ENCODE peak calls at places on chromosomes 12 and 14, in ten cellular contexts. One of them, this sample, is unnamed.

GRCh38 chr12:60539592-60539991 is 943.8 kb downstream of the SLC16A7 start:
- DNase-seq in foreskin fibroblast: no peak
- DNase-seq in testis: peak; percentile 16
- DNase-seq in Panc1: no peak
- DNase-seq in AG09309: no peak
- DNase-seq in neuronal stem cell: no peak
- DNase-seq in GM23248: peak; percentile 5
- DNase-seq in astrocyte of the spinal cord: no peak
- DNase-seq in coronary artery: no peak
- DNase-seq in esophagus squamous epithelium: no peak
- DNase-seq in this sample: no peak

GRCh38 chr12:64088431-64089349 is 133.4 kb downstream of the KICS2 start:
- DNase-seq in coronary artery: no peak
- DNase-seq in esophagus squamous epithelium: peak; percentile 2
- DNase-seq in foreskin fibroblast: peak; percentile 97
- DNase-seq in neuronal stem cell: peak; percentile 23
- DNase-seq in Panc1: peak; percentile 92
- DNase-seq in GM23248: peak; percentile 96
- DNase-seq in AG09309: peak; percentile 82
- DNase-seq in astrocyte of the spinal cord: peak; percentile 93
- DNase-seq in testis: peak; percentile 89
- DNase-seq in this sample: peak; percentile 82

GRCh38 chr14:99952453-99952852 is 112.8 kb upstream of the EVL start:
- DNase-seq in neuronal stem cell: no peak
- DNase-seq in GM23248: no peak
- DNase-seq in coronary artery: no peak
- DNase-seq in foreskin fibroblast: no peak
- DNase-seq in AG09309: no peak
- DNase-seq in astrocyte of the spinal cord: no peak
- DNase-seq in Panc1: no peak
- DNase-seq in testis: no peak
- DNase-seq in esophagus squamous epithelium: no peak
- DNase-seq in this sample: no peak

GRCh38 chr14:54478621-54479215 is 10.1 kb downstream of the GMFB start:
- DNase-seq in esophagus squamous epithelium: no peak
- DNase-seq in coronary artery: no peak
- DNase-seq in astrocyte of the spinal cord: no peak
- DNase-seq in foreskin fibroblast: no peak
- DNase-seq in neuronal stem cell: no peak
- DNase-seq in GM23248: peak; percentile 8
- DNase-seq in Panc1: no peak
- DNase-seq in testis: no peak
- DNase-seq in AG09309: no peak
- DNase-seq in this sample: no peak

GRCh38 chr12:88334271-88334670 is 192.2 kb downstream of the TMTC3 start:
- DNase-seq in coronary artery: no peak
- DNase-seq in AG09309: no peak
- DNase-seq in GM23248: peak; percentile 84
- DNase-seq in foreskin fibroblast: no peak
- DNase-seq in neuronal stem cell: peak; percentile 18
- DNase-seq in testis: no peak
- DNase-seq in esophagus squamous epithelium: no peak
- DNase-seq in astrocyte of the spinal cord: peak; percentile 72
- DNase-seq in Panc1: no peak
- DNase-seq in this sample: peak; percentile 90

GRCh38 chr12:11545438-11546330 is 103.8 kb upstream of the ETV6 start:
- DNase-seq in esophagus squamous epithelium: no peak
- DNase-seq in Panc1: no peak
- DNase-seq in astrocyte of the spinal cord: no peak
- DNase-seq in neuronal stem cell: no peak
- DNase-seq in foreskin fibroblast: no peak
- DNase-seq in AG09309: no peak
- DNase-seq in coronary artery: no peak
- DNase-seq in testis: no peak
- DNase-seq in GM23248: no peak
- DNase-seq in this sample: no peak

GRCh38 chr12:27193106-27193505 is 51.0 kb upstream of the STK38L start:
- DNase-seq in foreskin fibroblast: peak; percentile 56
- DNase-seq in AG09309: no peak
- DNase-seq in esophagus squamous epithelium: no peak
- DNase-seq in neuronal stem cell: no peak
- DNase-seq in GM23248: peak; percentile 71
- DNase-seq in coronary artery: no peak
- DNase-seq in Panc1: no peak
- DNase-seq in astrocyte of the spinal cord: peak; percentile 90
- DNase-seq in testis: no peak
- DNase-seq in this sample: no peak

GRCh38 chr14:99612065-99612736 is 8.2 kb upstream of the CCDC85C start:
- DNase-seq in Panc1: no peak
- DNase-seq in esophagus squamous epithelium: no peak
- DNase-seq in GM23248: no peak
- DNase-seq in testis: no peak
- DNase-seq in neuronal stem cell: no peak
- DNase-seq in astrocyte of the spinal cord: no peak
- DNase-seq in AG09309: no peak
- DNase-seq in foreskin fibroblast: no peak
- DNase-seq in coronary artery: no peak
- DNase-seq in this sample: no peak

GRCh38 chr14:91230363-91231035 is 14.0 kb downstream of the GPR68 start:
- DNase-seq in foreskin fibroblast: peak; percentile 23
- DNase-seq in Panc1: no peak
- DNase-seq in esophagus squamous epithelium: no peak
- DNase-seq in GM23248: peak; percentile 72
- DNase-seq in astrocyte of the spinal cord: peak; percentile 53
- DNase-seq in coronary artery: no peak
- DNase-seq in testis: no peak
- DNase-seq in neuronal stem cell: no peak
- DNase-seq in AG09309: no peak
- DNase-seq in this sample: no peak
- H3K4me3 ChIP-seq in foreskin fibroblast: no peak overlapping the region
- H3K4me3 ChIP-seq in Panc1: no peak overlapping the region
- H3K4me3 ChIP-seq in esophagus squamous epithelium: peak overlapping the region; percentile 7
- H3K4me3 ChIP-seq in GM23248: peak overlapping the region; percentile 52
- H3K4me3 ChIP-seq in astrocyte of the spinal cord: no peak overlapping the region
- H3K4me3 ChIP-seq in coronary artery: no peak overlapping the region
- H3K4me3 ChIP-seq in testis: no peak overlapping the region
- H3K4me3 ChIP-seq in neuronal stem cell: no peak overlapping the region
- H3K4me3 ChIP-seq in AG09309: no peak overlapping the region
- H3K4me3 ChIP-seq in this sample: no peak overlapping the region

GRCh38 chr12:16604853-16605252 is 1.1 kb downstream of the LMO3 start:
- DNase-seq in neuronal stem cell: no peak
- DNase-seq in GM23248: no peak
- DNase-seq in Panc1: no peak
- DNase-seq in foreskin fibroblast: no peak
- DNase-seq in coronary artery: no peak
- DNase-seq in esophagus squamous epithelium: no peak
- DNase-seq in testis: no peak
- DNase-seq in AG09309: no peak
- DNase-seq in astrocyte of the spinal cord: no peak
- DNase-seq in this sample: no peak

GRCh38 chr12:16605666-16606116 is 271 bp downstream of the LMO3 start:
- DNase-seq in GM23248: peak; percentile 50
- DNase-seq in foreskin fibroblast: peak; percentile 8
- DNase-seq in testis: no peak
- DNase-seq in coronary artery: no peak
- DNase-seq in Panc1: no peak
- DNase-seq in neuronal stem cell: no peak
- DNase-seq in AG09309: no peak
- DNase-seq in astrocyte of the spinal cord: no peak
- DNase-seq in esophagus squamous epithelium: no peak
- DNase-seq in this sample: no peak

GRCh38 chr12:16606936-16607335 is 974 bp upstream of the LMO3 start:
- DNase-seq in testis: no peak
- DNase-seq in AG09309: no peak
- DNase-seq in foreskin fibroblast: no peak
- DNase-seq in coronary artery: no peak
- DNase-seq in Panc1: no peak
- DNase-seq in esophagus squamous epithelium: no peak
- DNase-seq in neuronal stem cell: no peak
- DNase-seq in astrocyte of the spinal cord: no peak
- DNase-seq in GM23248: no peak
- DNase-seq in this sample: no peak

GRCh38 chr12:16606117-16606200 is at the start of gene LMO3:
- DNase-seq in esophagus squamous epithelium: no peak
- DNase-seq in astrocyte of the spinal cord: no peak
- DNase-seq in foreskin fibroblast: no peak
- DNase-seq in testis: no peak
- DNase-seq in coronary artery: no peak
- DNase-seq in AG09309: no peak
- DNase-seq in GM23248: no peak
- DNase-seq in neuronal stem cell: no peak
- DNase-seq in Panc1: no peak
- DNase-seq in this sample: no peak

DNA sequence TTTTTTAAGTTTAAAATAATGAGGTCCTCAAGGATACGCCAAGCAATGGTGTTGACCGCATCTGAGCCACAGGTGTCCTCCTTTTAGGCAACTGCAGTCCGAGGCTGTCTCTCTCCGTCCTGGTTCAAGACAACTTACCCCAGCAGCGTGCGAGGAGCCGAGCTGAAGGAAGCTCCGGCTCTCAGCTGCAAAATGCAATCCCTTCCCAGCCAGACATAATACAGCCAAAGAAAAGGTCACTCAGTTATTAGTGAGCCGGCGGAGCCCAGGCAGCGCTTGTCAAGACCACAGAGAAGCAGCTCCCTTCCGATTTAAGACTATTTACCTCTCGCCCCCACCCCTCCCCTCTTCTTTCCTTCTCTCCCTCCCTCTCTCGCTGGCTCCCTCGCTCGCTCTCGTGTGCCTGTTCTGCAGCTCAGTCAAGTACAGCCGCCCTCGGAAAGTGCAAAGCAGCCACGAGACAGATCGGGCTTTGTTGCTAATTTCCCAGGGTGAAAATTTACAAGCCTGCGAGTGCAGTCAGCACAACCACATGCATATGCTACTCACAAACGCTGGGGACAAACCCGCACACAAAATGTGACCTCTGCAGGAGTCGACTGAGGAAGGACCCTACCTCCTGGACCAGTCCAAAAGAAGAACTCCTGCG is 363 bp upstream of the LMO3 start:
- DNase-seq in GM23248: peak; percentile 68
- DNase-seq in AG09309: no peak
- DNase-seq in Panc1: no peak
- DNase-seq in foreskin fibroblast: peak; percentile 26
- DNase-seq in neuronal stem cell: no peak
- DNase-seq in esophagus squamous epithelium: no peak
- DNase-seq in coronary artery: no peak
- DNase-seq in astrocyte of the spinal cord: peak; percentile 34
- DNase-seq in testis: peak; percentile 37
- DNase-seq in this sample: no peak
- H3K4me3 ChIP-seq in GM23248: peak overlapping the region; percentile 83
- H3K4me3 ChIP-seq in AG09309: no peak overlapping the region
- H3K4me3 ChIP-seq in Panc1: peak overlapping the region; percentile 36
- H3K4me3 ChIP-seq in foreskin fibroblast: peak overlapping the region; percentile 46
- H3K4me3 ChIP-seq in neuronal stem cell: peak overlapping the region; percentile 51
- H3K4me3 ChIP-seq in esophagus squamous epithelium: peak overlapping the region; percentile 64
- H3K4me3 ChIP-seq in coronary artery: peak overlapping the region; percentile 70
- H3K4me3 ChIP-seq in astrocyte of the spinal cord: peak overlapping the region; percentile 42
- H3K4me3 ChIP-seq in testis: peak overlapping the region; percentile 50
- H3K4me3 ChIP-seq in this sample: peak overlapping the region; percentile 48

GRCh38 chr12:108770963-108771362 is 39.6 kb upstream of the CORO1C start:
- DNase-seq in testis: no peak
- DNase-seq in neuronal stem cell: no peak
- DNase-seq in Panc1: no peak
- DNase-seq in coronary artery: no peak
- DNase-seq in astrocyte of the spinal cord: no peak
- DNase-seq in GM23248: no peak
- DNase-seq in foreskin fibroblast: no peak
- DNase-seq in esophagus squamous epithelium: no peak
- DNase-seq in AG09309: no peak
- DNase-seq in this sample: no peak

GRCh38 chr12:108770269-108770829 is 39.0 kb upstream of the CORO1C start:
- DNase-seq in GM23248: no peak
- DNase-seq in testis: no peak
- DNase-seq in foreskin fibroblast: no peak
- DNase-seq in astrocyte of the spinal cord: no peak
- DNase-seq in Panc1: no peak
- DNase-seq in AG09309: no peak
- DNase-seq in esophagus squamous epithelium: no peak
- DNase-seq in neuronal stem cell: no peak
- DNase-seq in coronary artery: no peak
- DNase-seq in this sample: no peak

GRCh38 chr12:108766294-108766693 is 35.0 kb upstream of the CORO1C start:
- DNase-seq in foreskin fibroblast: no peak
- DNase-seq in GM23248: no peak
- DNase-seq in coronary artery: no peak
- DNase-seq in neuronal stem cell: no peak
- DNase-seq in testis: no peak
- DNase-seq in esophagus squamous epithelium: no peak
- DNase-seq in Panc1: no peak
- DNase-seq in astrocyte of the spinal cord: no peak
- DNase-seq in AG09309: no peak
- DNase-seq in this sample: no peak

GRCh38 chr12:108772247-108772646 is 40.9 kb upstream of the CORO1C start:
- DNase-seq in Panc1: no peak
- DNase-seq in neuronal stem cell: no peak
- DNase-seq in esophagus squamous epithelium: no peak
- DNase-seq in foreskin fibroblast: no peak
- DNase-seq in AG09309: no peak
- DNase-seq in testis: no peak
- DNase-seq in GM23248: peak; percentile 22
- DNase-seq in coronary artery: no peak
- DNase-seq in astrocyte of the spinal cord: no peak
- DNase-seq in this sample: no peak

DNA sequence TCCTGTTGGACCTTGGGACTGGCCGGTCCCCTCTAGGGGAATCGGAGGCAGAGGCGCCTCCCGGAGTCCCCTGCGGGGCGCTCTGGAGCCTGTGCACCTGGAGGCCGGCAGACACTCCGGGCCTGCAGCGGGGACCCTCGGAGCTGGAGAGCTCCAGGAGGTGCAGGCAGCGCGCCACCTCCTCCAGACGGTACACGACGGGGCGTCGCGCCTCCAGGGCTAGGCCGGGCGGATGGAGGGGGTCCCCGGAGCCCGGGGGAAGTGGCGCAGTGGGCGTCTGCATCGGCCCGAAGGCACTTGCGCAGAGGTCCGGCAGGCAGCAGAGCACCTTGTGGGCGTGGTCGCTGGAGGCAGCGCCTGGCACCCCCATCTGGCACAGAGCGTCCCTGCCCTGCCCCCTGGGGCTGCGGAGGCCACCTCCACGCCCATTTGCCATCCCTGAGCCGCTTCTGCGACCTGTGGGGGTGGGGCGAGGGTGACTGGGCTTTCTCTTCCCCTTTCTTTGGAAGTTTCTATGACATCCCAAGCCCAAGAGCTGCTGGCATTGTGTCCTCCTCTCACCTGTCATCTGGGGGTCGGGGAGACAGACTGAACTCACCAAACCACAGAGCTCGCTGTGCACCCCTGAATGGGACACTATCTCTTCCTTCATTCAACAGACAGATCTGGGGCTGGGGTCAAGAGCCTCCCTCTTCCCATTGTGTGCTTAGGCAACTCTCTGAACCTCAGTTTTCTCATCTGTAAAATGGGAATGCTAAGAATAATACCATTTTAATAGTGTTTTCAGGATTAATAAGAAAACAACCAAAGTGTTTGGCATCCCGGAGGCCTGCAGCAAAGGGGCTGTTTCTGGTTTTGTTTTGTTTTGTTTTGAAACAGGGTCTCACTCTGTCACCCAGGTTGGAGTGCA is 37.5 kb upstream of the CORO1C start:
- DNase-seq in foreskin fibroblast: peak; percentile 34
- DNase-seq in esophagus squamous epithelium: no peak
- DNase-seq in testis: no peak
- DNase-seq in astrocyte of the spinal cord: no peak
- DNase-seq in neuronal stem cell: peak; percentile 21
- DNase-seq in coronary artery: no peak
- DNase-seq in AG09309: no peak
- DNase-seq in GM23248: no peak
- DNase-seq in Panc1: no peak
- DNase-seq in this sample: no peak
- H3K4me3 ChIP-seq in foreskin fibroblast: peak overlapping the region; percentile 36
- H3K4me3 ChIP-seq in esophagus squamous epithelium: peak overlapping the region; percentile 60
- H3K4me3 ChIP-seq in testis: peak overlapping the region; percentile 32
- H3K4me3 ChIP-seq in astrocyte of the spinal cord: peak overlapping the region; percentile 22
- H3K4me3 ChIP-seq in neuronal stem cell: no peak overlapping the region
- H3K4me3 ChIP-seq in coronary artery: peak overlapping the region; percentile 66
- H3K4me3 ChIP-seq in AG09309: no peak overlapping the region
- H3K4me3 ChIP-seq in GM23248: no peak overlapping the region
- H3K4me3 ChIP-seq in Panc1: peak overlapping the region; percentile 16
- H3K4me3 ChIP-seq in this sample: peak overlapping the region; percentile 28

GRCh38 chr12:6954754-6955461 is 3.8 kb downstream of the PTPN6 start:
- DNase-seq in AG09309: no peak
- DNase-seq in coronary artery: no peak
- DNase-seq in testis: peak; percentile 45
- DNase-seq in GM23248: no peak
- DNase-seq in esophagus squamous epithelium: no peak
- DNase-seq in foreskin fibroblast: no peak
- DNase-seq in Panc1: no peak
- DNase-seq in astrocyte of the spinal cord: no peak
- DNase-seq in neuronal stem cell: no peak
- DNase-seq in this sample: no peak
- H3K4me3 ChIP-seq in AG09309: no peak overlapping the region
- H3K4me3 ChIP-seq in coronary artery: no peak overlapping the region
- H3K4me3 ChIP-seq in testis: no peak overlapping the region
- H3K4me3 ChIP-seq in GM23248: no peak overlapping the region
- H3K4me3 ChIP-seq in esophagus squamous epithelium: no peak overlapping the region
- H3K4me3 ChIP-seq in foreskin fibroblast: no peak overlapping the region
- H3K4me3 ChIP-seq in Panc1: no peak overlapping the region
- H3K4me3 ChIP-seq in astrocyte of the spinal cord: no peak overlapping the region
- H3K4me3 ChIP-seq in neuronal stem cell: no peak overlapping the region
- H3K4me3 ChIP-seq in this sample: no peak overlapping the region

This sample was measured in skeletal muscle cell.